ENCODE peak calls at places on chromosome 7, in five cellular contexts. One of them, this sample, is unnamed.
A peak's percentile ranks its signal among the peaks of the same experiment; 100 is the strongest.

GRCh38 chr7:77687100-77687746 is 9.0 kb upstream of the RSBN1L start:
- DNase-seq in A549: no peak
- DNase-seq in K562: no peak
- DNase-seq in GM23338: no peak
- DNase-seq in HepG2: no peak
- DNase-seq in this sample: no peak

GRCh38 chr7:80907141-80907601 is 11.7 kb downstream of the SEMA3C start:
- DNase-seq in A549: no peak
- DNase-seq in K562: no peak
- DNase-seq in GM23338: no peak
- DNase-seq in HepG2: no peak
- DNase-seq in this sample: no peak

GRCh38 chr7:105346593-105347322 is 42.0 kb downstream of the SRPK2 start:
- DNase-seq in A549: no peak
- DNase-seq in K562: no peak
- DNase-seq in GM23338: no peak
- DNase-seq in HepG2: no peak
- DNase-seq in this sample: no peak

GRCh38 chr7:90738249-90738648 is 142.1 kb downstream of the CDK14 start:
- DNase-seq in A549: no peak
- DNase-seq in K562: no peak
- DNase-seq in GM23338: no peak
- DNase-seq in HepG2: no peak
- DNase-seq in this sample: no peak

GRCh38 chr7:96349572-96349971 is 27.7 kb upstream of the SLC25A13 start:
- DNase-seq in A549: no peak
- DNase-seq in K562: no peak
- DNase-seq in GM23338: no peak
- DNase-seq in HepG2: no peak
- DNase-seq in this sample: no peak

GRCh38 chr7:301291-302053 is 11.5 kb downstream of the FOXL3 start:
- DNase-seq in A549: no peak
- DNase-seq in K562: no peak
- DNase-seq in GM23338: no peak
- DNase-seq in HepG2: no peak
- DNase-seq in this sample: no peak

GRCh38 chr7:132760873-132761272 is 184.6 kb upstream of the PLXNA4 start:
- DNase-seq in A549: no peak
- DNase-seq in K562: no peak
- DNase-seq in GM23338: no peak
- DNase-seq in HepG2: no peak
- DNase-seq in this sample: no peak

GRCh38 chr7:46791180-46791579 is 790.7 kb downstream of the TNS3 start:
- DNase-seq in A549: no peak
- DNase-seq in K562: no peak
- DNase-seq in GM23338: peak; percentile 37
- DNase-seq in HepG2: no peak
- DNase-seq in this sample: no peak

GRCh38 chr7:1986366-1987083 is 246.2 kb downstream of the MAD1L1 start:
- DNase-seq in A549: no peak
- DNase-seq in K562: no peak
- DNase-seq in GM23338: no peak
- DNase-seq in HepG2: no peak
- DNase-seq in this sample: no peak

GRCh38 chr7:17898111-17898510 is 42.2 kb downstream of the SNX13 start:
- DNase-seq in A549: no peak
- DNase-seq in K562: no peak
- DNase-seq in GM23338: no peak
- DNase-seq in HepG2: no peak
- DNase-seq in this sample: no peak

GRCh38 chr7:80643336-80643925 is 5.0 kb downstream of the CD36 start:
- DNase-seq in A549: no peak
- DNase-seq in K562: no peak
- DNase-seq in GM23338: no peak
- DNase-seq in HepG2: no peak
- DNase-seq in this sample: no peak

GRCh38 chr7:56062382-56062781 is 1.7 kb upstream of the SUMF2 start:
- DNase-seq in A549: no peak
- DNase-seq in K562: no peak
- DNase-seq in GM23338: no peak
- DNase-seq in HepG2: peak; percentile 71
- DNase-seq in this sample: no peak
- H3K27ac ChIP-seq in A549: peak overlapping the region; percentile 69
- H3K27ac ChIP-seq in K562: peak overlapping the region; percentile 86
- H3K27ac ChIP-seq in GM23338: peak overlapping the region; percentile 76
- H3K27ac ChIP-seq in HepG2: peak overlapping the region; percentile 47
- H3K27ac ChIP-seq in this sample: no peak overlapping the region

GRCh38 chr7:73903321-73904218 is 42.6 kb downstream of the TMEM270 start:
- DNase-seq in A549: no peak
- DNase-seq in K562: no peak
- DNase-seq in GM23338: no peak
- DNase-seq in HepG2: no peak
- DNase-seq in this sample: no peak

GRCh38 chr7:73900286-73900685 is 39.3 kb downstream of the TMEM270 start:
- DNase-seq in A549: no peak
- DNase-seq in K562: no peak
- DNase-seq in GM23338: peak; percentile 38
- DNase-seq in HepG2: no peak
- DNase-seq in this sample: no peak

GRCh38 chr7:73901231-73901822 is 40.4 kb downstream of the TMEM270 start:
- DNase-seq in A549: no peak
- DNase-seq in K562: no peak
- DNase-seq in GM23338: no peak
- DNase-seq in HepG2: no peak
- DNase-seq in this sample: no peak

GRCh38 chr7:73899731-73900142 is 38.8 kb downstream of the TMEM270 start:
- DNase-seq in A549: no peak
- DNase-seq in K562: no peak
- DNase-seq in GM23338: no peak
- DNase-seq in HepG2: no peak
- DNase-seq in this sample: no peak

GRCh38 chr7:73901823-73902597 is 41.1 kb downstream of the TMEM270 start:
- DNase-seq in A549: no peak
- DNase-seq in K562: no peak
- DNase-seq in GM23338: peak; percentile 85
- DNase-seq in HepG2: no peak
- DNase-seq in this sample: no peak
- TF ChIP-seq JUNB in A549: no peak
- TF ChIP-seq JUNB in K562: no peak
- TF ChIP-seq JUNB in GM23338: no peak
- TF ChIP-seq JUNB in HepG2: no peak
- TF ChIP-seq JUNB in this sample: no peak

DNA sequence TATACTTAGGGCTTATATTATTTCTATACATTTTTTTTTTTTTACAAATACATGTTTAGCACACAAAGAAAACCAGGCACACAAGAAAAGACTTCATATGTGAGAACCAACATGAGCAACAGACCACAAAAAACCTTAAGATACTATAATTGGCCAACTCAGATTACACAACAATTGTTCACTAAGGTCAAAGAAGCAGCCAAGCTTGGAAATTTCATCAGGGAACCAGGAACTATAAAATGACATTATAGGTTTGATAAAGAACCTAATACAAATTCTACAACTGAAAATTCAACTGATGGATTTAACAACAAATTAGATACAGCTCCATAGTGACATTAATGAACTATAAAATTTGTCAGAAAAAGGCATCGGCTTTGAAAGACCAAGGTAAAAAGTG is 4.4 kb upstream of the LUC7L2 start:
- DNase-seq in A549: no peak
- DNase-seq in K562: no peak
- DNase-seq in GM23338: no peak
- DNase-seq in HepG2: no peak
- DNase-seq in this sample: no peak
- H3K27ac ChIP-seq in A549: no peak overlapping the region
- H3K27ac ChIP-seq in K562: no peak overlapping the region
- H3K27ac ChIP-seq in GM23338: no peak overlapping the region
- H3K27ac ChIP-seq in HepG2: no peak overlapping the region
- H3K27ac ChIP-seq in this sample: no peak overlapping the region

GRCh38 chr7:157770716-157771320 is 434.0 kb downstream of the DNAJB6 start:
- DNase-seq in A549: no peak
- DNase-seq in K562: no peak
- DNase-seq in GM23338: no peak
- DNase-seq in HepG2: no peak
- DNase-seq in this sample: no peak

GRCh38 chr7:157768198-157768597 is 431.4 kb downstream of the DNAJB6 start:
- DNase-seq in A549: no peak
- DNase-seq in K562: no peak
- DNase-seq in GM23338: no peak
- DNase-seq in HepG2: no peak
- DNase-seq in this sample: no peak

GRCh38 chr7:157769016-157769869 is 432.4 kb downstream of the DNAJB6 start:
- DNase-seq in A549: no peak
- DNase-seq in K562: no peak
- DNase-seq in GM23338: no peak
- DNase-seq in HepG2: no peak
- DNase-seq in this sample: no peak

GRCh38 chr7:157771689-157772088 is 434.9 kb downstream of the DNAJB6 start:
- DNase-seq in A549: no peak
- DNase-seq in K562: no peak
- DNase-seq in GM23338: no peak
- DNase-seq in HepG2: no peak
- DNase-seq in this sample: no peak

GRCh38 chr7:157769870-157770213 is 433.0 kb downstream of the DNAJB6 start:
- DNase-seq in A549: no peak
- DNase-seq in K562: no peak
- DNase-seq in GM23338: no peak
- DNase-seq in HepG2: no peak
- DNase-seq in this sample: no peak
- TF ChIP-seq JUNB in A549: no peak
- TF ChIP-seq JUNB in K562: no peak
- TF ChIP-seq JUNB in GM23338: no peak
- TF ChIP-seq JUNB in HepG2: no peak
- TF ChIP-seq JUNB in this sample: no peak

DNA sequence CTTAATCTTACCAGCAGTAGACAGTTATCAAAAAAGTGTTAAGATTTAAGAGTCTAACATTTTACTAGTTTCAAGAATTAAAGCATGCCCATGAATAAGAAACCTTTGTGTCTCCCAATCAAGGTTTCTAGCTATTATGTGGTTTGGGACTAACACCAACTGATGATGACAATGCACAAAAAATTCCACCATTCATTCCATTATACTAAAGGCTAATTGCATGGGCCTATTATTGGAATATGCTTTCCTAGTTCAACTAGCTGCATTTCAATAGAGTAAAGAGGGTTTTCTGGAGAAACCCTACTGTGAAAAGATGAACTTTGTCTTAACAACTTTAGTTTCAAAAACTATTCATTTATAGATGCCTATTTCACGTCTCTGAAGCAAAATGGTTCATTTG is 44.6 kb downstream of the UBE2H start:
- DNase-seq in A549: no peak
- DNase-seq in K562: no peak
- DNase-seq in GM23338: no peak
- DNase-seq in HepG2: no peak
- DNase-seq in this sample: no peak
- H3K27ac ChIP-seq in A549: peak overlapping the region; percentile 82
- H3K27ac ChIP-seq in K562: no peak overlapping the region
- H3K27ac ChIP-seq in GM23338: peak overlapping the region; percentile 26
- H3K27ac ChIP-seq in HepG2: no peak overlapping the region
- H3K27ac ChIP-seq in this sample: no peak overlapping the region

DNA sequence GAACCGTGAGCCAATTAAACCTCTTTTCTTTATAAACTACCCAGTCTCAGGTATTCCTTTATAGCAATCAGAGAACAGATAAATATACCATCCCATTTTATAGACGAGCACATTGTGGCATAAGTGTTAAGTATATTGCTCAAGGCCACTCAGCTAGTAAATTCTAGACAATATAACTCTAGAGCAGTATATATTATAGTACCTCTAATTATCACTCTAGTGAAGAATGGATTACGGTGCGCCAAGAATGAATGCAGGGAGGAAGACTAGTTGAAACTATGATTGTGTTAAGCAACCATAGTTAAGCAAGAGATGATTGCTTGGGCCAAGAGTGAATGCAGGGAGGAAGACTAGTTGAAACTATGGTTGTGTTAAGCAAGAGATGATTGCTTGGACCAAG is 60.9 kb downstream of the BRAF start:
- DNase-seq in A549: no peak
- DNase-seq in K562: no peak
- DNase-seq in GM23338: no peak
- DNase-seq in HepG2: no peak
- DNase-seq in this sample: no peak
- TF ChIP-seq JUNB in A549: no peak
- TF ChIP-seq JUNB in K562: no peak
- TF ChIP-seq JUNB in GM23338: no peak
- TF ChIP-seq JUNB in HepG2: no peak
- TF ChIP-seq JUNB in this sample: no peak

This sample was measured in GM12878.